ENCODE peak calls at places on chromosomes 6 and 20, in eight cellular contexts. One of them, this sample, is unnamed.
A peak's percentile ranks its signal among the peaks of the same experiment; 100 is the strongest.

GRCh38 chr6:85726206-85726605 is 83.5 kb upstream of the SYNCRIP start:
- DNase-seq in neuronal stem cell: peak; percentile 3
- DNase-seq in GM23248: no peak
- DNase-seq in PC-3: peak; percentile 18
- DNase-seq in lung: no peak
- DNase-seq in sigmoid colon: no peak
- DNase-seq in upper lobe of right lung: no peak
- DNase-seq in lower lobe of right lung: no peak
- DNase-seq in this sample: peak; percentile 14

GRCh38 chr6:170208651-170209353 is 82.1 kb downstream of the DLL1 start:
- DNase-seq in neuronal stem cell: no peak
- DNase-seq in GM23248: no peak
- DNase-seq in PC-3: no peak
- DNase-seq in lung: peak; percentile 22
- DNase-seq in sigmoid colon: peak; percentile 47
- DNase-seq in upper lobe of right lung: peak; percentile 46
- DNase-seq in lower lobe of right lung: no peak
- DNase-seq in this sample: no peak

GRCh38 chr6:136226027-136226673 is 24.0 kb downstream of the MTFR2 start:
- DNase-seq in neuronal stem cell: peak; percentile 42
- DNase-seq in GM23248: peak; percentile 72
- DNase-seq in PC-3: peak; percentile 68
- DNase-seq in lung: peak; percentile 64
- DNase-seq in sigmoid colon: peak; percentile 73
- DNase-seq in upper lobe of right lung: no peak
- DNase-seq in lower lobe of right lung: peak; percentile 70
- DNase-seq in this sample: peak; percentile 9

GRCh38 chr6:140816696-140817095 is 1316.0 kb upstream of the GJE1 start:
- DNase-seq in neuronal stem cell: no peak
- DNase-seq in GM23248: no peak
- DNase-seq in PC-3: no peak
- DNase-seq in lung: no peak
- DNase-seq in sigmoid colon: no peak
- DNase-seq in upper lobe of right lung: no peak
- DNase-seq in lower lobe of right lung: no peak
- DNase-seq in this sample: no peak

GRCh38 chr20:11015440-11015839 is 341.6 kb upstream of the JAG1 start:
- DNase-seq in neuronal stem cell: no peak
- DNase-seq in GM23248: no peak
- DNase-seq in PC-3: no peak
- DNase-seq in lung: no peak
- DNase-seq in sigmoid colon: no peak
- DNase-seq in upper lobe of right lung: no peak
- DNase-seq in lower lobe of right lung: no peak
- DNase-seq in this sample: no peak

GRCh38 chr6:142945071-142945445 is at the start of gene HIVEP2:
- DNase-seq in neuronal stem cell: peak; percentile 75
- DNase-seq in GM23248: peak; percentile 87
- DNase-seq in PC-3: peak; percentile 76
- DNase-seq in lung: peak; percentile 89
- DNase-seq in sigmoid colon: peak; percentile 96
- DNase-seq in upper lobe of right lung: peak; percentile 95
- DNase-seq in lower lobe of right lung: peak; percentile 94
- DNase-seq in this sample: peak; percentile 67

GRCh38 chr20:63668351-63668750 is 10.2 kb downstream of the RTEL1 start:
- DNase-seq in neuronal stem cell: no peak
- DNase-seq in GM23248: no peak
- DNase-seq in PC-3: no peak
- DNase-seq in lung: no peak
- DNase-seq in sigmoid colon: no peak
- DNase-seq in upper lobe of right lung: no peak
- DNase-seq in lower lobe of right lung: no peak
- DNase-seq in this sample: no peak

GRCh38 chr6:143060806-143061596 is at the start of gene AIG1:
- DNase-seq in neuronal stem cell: peak; percentile 64
- DNase-seq in GM23248: no peak
- DNase-seq in PC-3: no peak
- DNase-seq in lung: peak; percentile 75
- DNase-seq in sigmoid colon: no peak
- DNase-seq in upper lobe of right lung: no peak
- DNase-seq in lower lobe of right lung: no peak
- DNase-seq in this sample: no peak

GRCh38 chr20:4864292-4864691 is 137.0 kb downstream of the SLC23A2 start:
- DNase-seq in neuronal stem cell: no peak
- DNase-seq in GM23248: no peak
- DNase-seq in PC-3: peak; percentile 61
- DNase-seq in lung: no peak
- DNase-seq in sigmoid colon: no peak
- DNase-seq in upper lobe of right lung: no peak
- DNase-seq in lower lobe of right lung: no peak
- DNase-seq in this sample: no peak
- H3K36me3 ChIP-seq in neuronal stem cell: peaks cover 7% of the 10 kb centered on the region
- H3K36me3 ChIP-seq in GM23248: peaks cover 5% of the 10 kb centered on the region
- H3K36me3 ChIP-seq in PC-3: peaks cover 14% of the 10 kb centered on the region
- H3K36me3 ChIP-seq in lung: peaks cover 37% of the 10 kb centered on the region
- H3K36me3 ChIP-seq in sigmoid colon: peaks cover 9% of the 10 kb centered on the region
- H3K36me3 ChIP-seq in upper lobe of right lung: peaks cover 58% of the 10 kb centered on the region
- H3K36me3 ChIP-seq in lower lobe of right lung: peaks cover 78% of the 10 kb centered on the region
- H3K36me3 ChIP-seq in this sample: peaks cover 13% of the 10 kb centered on the region

DNA sequence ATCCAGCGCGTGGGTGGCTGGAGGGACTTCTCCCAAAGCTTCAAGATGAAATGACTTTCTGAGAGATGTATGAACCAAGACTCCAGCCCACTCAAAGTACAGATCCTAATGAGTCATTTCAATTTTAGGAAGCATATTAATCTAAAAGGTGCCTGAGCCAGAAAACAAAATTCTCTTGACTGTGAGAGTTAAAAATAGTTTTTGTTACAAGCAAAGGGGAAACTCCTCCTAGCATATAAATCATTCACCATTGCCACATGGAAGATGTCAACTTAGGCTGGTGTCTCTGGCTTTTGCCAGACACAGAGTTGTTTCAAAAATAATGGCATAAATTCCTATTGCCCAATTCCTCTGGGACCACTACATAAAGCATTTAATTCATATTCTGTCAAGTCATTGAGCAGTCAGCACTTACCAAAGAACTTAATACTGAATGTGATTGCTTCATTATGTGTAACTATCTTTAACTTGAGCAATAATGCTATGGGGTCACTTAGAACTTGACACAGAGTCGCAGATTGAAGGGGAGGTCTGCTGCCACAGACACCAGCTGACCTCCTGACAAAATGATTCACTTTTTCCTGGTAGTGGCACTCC is 280.6 kb downstream of the SLC35F1 start:
- DNase-seq in neuronal stem cell: no peak
- DNase-seq in GM23248: peak; percentile 82
- DNase-seq in PC-3: no peak
- DNase-seq in lung: no peak
- DNase-seq in sigmoid colon: no peak
- DNase-seq in upper lobe of right lung: no peak
- DNase-seq in lower lobe of right lung: no peak
- DNase-seq in this sample: no peak
- H3K36me3 ChIP-seq in neuronal stem cell: no peaks in the 10 kb centered on the region
- H3K36me3 ChIP-seq in GM23248: no peaks in the 10 kb centered on the region
- H3K36me3 ChIP-seq in PC-3: no peaks in the 10 kb centered on the region
- H3K36me3 ChIP-seq in lung: no peaks in the 10 kb centered on the region
- H3K36me3 ChIP-seq in sigmoid colon: no peaks in the 10 kb centered on the region
- H3K36me3 ChIP-seq in upper lobe of right lung: no peaks in the 10 kb centered on the region
- H3K36me3 ChIP-seq in lower lobe of right lung: no peaks in the 10 kb centered on the region
- H3K36me3 ChIP-seq in this sample: no peaks in the 10 kb centered on the region

DNA sequence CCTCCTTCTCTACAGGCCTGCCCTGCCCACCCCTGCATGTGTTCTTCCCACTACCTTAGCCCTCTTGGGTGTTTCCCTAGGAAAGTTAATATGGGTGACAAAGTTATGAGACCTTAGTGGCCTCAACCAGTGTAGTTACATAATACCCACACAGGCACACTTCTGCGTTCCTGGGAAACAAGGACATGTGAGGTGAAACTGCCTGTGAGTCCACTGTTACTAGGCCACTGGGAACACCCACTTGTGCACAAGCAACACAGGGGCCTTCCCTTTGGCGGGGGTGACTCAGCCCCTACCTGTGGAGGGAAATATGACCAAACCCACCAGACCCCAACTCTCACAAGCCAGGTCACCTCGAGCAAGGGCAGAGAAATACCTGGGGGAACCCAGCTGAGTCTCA is 12.8 kb downstream of the PI16 start:
- DNase-seq in neuronal stem cell: no peak
- DNase-seq in GM23248: no peak
- DNase-seq in PC-3: no peak
- DNase-seq in lung: no peak
- DNase-seq in sigmoid colon: no peak
- DNase-seq in upper lobe of right lung: no peak
- DNase-seq in lower lobe of right lung: no peak
- DNase-seq in this sample: no peak
- H3K36me3 ChIP-seq in neuronal stem cell: peaks cover 49% of the 10 kb centered on the region
- H3K36me3 ChIP-seq in GM23248: peaks cover 38% of the 10 kb centered on the region
- H3K36me3 ChIP-seq in PC-3: peaks cover 50% of the 10 kb centered on the region
- H3K36me3 ChIP-seq in lung: peaks cover 50% of the 10 kb centered on the region
- H3K36me3 ChIP-seq in sigmoid colon: peaks cover 46% of the 10 kb centered on the region
- H3K36me3 ChIP-seq in upper lobe of right lung: peaks cover 60% of the 10 kb centered on the region
- H3K36me3 ChIP-seq in lower lobe of right lung: peaks cover 57% of the 10 kb centered on the region
- H3K36me3 ChIP-seq in this sample: peaks cover 31% of the 10 kb centered on the region

DNA sequence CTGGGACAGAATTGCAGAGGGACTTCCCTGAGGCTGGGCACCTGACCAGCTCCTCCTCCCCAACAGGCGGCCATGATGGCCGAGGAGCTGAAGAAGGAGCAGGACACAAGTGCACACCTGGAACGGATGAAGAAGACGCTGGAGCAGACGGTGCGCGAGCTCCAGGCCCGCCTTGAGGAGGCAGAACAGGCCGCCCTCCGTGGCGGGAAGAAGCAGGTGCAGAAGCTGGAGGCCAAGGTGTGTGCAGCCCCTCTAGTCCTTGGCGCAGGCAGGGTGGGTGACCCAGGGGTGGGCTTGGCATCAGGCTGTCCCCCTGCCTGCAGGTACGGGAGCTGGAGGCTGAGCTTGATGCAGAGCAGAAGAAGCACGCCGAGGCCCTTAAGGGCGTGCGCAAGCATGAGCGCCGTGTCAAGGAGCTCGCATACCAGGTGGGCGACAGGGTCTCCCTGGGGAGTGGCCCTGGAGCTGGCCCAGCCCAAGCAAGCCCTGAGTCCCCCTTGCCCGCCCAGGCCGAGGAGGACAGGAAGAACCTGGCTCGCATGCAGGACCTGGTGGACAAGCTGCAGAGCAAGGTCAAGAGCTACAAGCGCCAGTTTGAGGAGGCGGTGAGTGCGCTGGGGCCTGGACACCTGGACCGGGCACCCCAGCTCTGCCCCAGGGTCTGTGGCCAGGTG is 45.4 kb downstream of the MYH7B start:
- DNase-seq in neuronal stem cell: no peak
- DNase-seq in GM23248: no peak
- DNase-seq in PC-3: no peak
- DNase-seq in lung: no peak
- DNase-seq in sigmoid colon: no peak
- DNase-seq in upper lobe of right lung: no peak
- DNase-seq in lower lobe of right lung: no peak
- DNase-seq in this sample: no peak
- H3K36me3 ChIP-seq in neuronal stem cell: peaks cover 66% of the 10 kb centered on the region
- H3K36me3 ChIP-seq in GM23248: peaks cover under 1% of the 10 kb centered on the region
- H3K36me3 ChIP-seq in PC-3: peaks cover 28% of the 10 kb centered on the region
- H3K36me3 ChIP-seq in lung: peaks cover 94% of the 10 kb centered on the region
- H3K36me3 ChIP-seq in sigmoid colon: peaks cover 53% of the 10 kb centered on the region
- H3K36me3 ChIP-seq in upper lobe of right lung: peaks cover 92% of the 10 kb centered on the region
- H3K36me3 ChIP-seq in lower lobe of right lung: peaks cover 94% of the 10 kb centered on the region
- H3K36me3 ChIP-seq in this sample: peaks cover 55% of the 10 kb centered on the region

DNA sequence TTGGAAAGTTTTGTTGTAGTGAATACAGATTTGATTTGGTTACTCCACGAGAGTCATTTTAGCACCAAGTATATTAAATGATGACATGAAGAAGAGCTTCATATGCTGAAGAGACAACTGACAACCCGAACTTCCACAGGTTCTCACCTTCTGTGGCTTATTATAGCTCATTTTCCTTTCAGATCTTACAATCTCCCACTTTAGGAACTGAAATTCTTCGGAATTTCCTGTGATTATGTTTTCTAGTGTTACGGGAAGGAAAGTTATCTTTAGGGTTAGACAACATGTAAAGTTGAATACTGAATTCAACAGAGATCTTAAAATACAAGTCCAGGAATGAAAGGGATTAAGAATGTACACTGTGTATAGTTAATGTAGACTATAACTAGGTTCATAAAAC is 49.6 kb upstream of the TXNDC5 start:
- DNase-seq in neuronal stem cell: no peak
- DNase-seq in GM23248: no peak
- DNase-seq in PC-3: no peak
- DNase-seq in lung: no peak
- DNase-seq in sigmoid colon: no peak
- DNase-seq in upper lobe of right lung: no peak
- DNase-seq in lower lobe of right lung: no peak
- DNase-seq in this sample: no peak
- H3K36me3 ChIP-seq in neuronal stem cell: no peaks in the 10 kb centered on the region
- H3K36me3 ChIP-seq in GM23248: no peaks in the 10 kb centered on the region
- H3K36me3 ChIP-seq in PC-3: no peaks in the 10 kb centered on the region
- H3K36me3 ChIP-seq in lung: no peaks in the 10 kb centered on the region
- H3K36me3 ChIP-seq in sigmoid colon: no peaks in the 10 kb centered on the region
- H3K36me3 ChIP-seq in upper lobe of right lung: no peaks in the 10 kb centered on the region
- H3K36me3 ChIP-seq in lower lobe of right lung: no peaks in the 10 kb centered on the region
- H3K36me3 ChIP-seq in this sample: no peaks in the 10 kb centered on the region

GRCh38 chr6:34834789-34835518 is 43.1 kb downstream of the BLTP3A start:
- DNase-seq in neuronal stem cell: no peak
- DNase-seq in GM23248: peak; percentile 63
- DNase-seq in PC-3: peak; percentile 64
- DNase-seq in lung: no peak
- DNase-seq in sigmoid colon: no peak
- DNase-seq in upper lobe of right lung: no peak
- DNase-seq in lower lobe of right lung: no peak
- DNase-seq in this sample: no peak
- H3K36me3 ChIP-seq in neuronal stem cell: peaks cover 10% of the 10 kb centered on the region
- H3K36me3 ChIP-seq in GM23248: peaks cover 16% of the 10 kb centered on the region
- H3K36me3 ChIP-seq in PC-3: peaks cover 15% of the 10 kb centered on the region
- H3K36me3 ChIP-seq in lung: peaks cover 21% of the 10 kb centered on the region
- H3K36me3 ChIP-seq in sigmoid colon: peaks cover under 1% of the 10 kb centered on the region
- H3K36me3 ChIP-seq in upper lobe of right lung: peaks cover 32% of the 10 kb centered on the region
- H3K36me3 ChIP-seq in lower lobe of right lung: peaks cover 47% of the 10 kb centered on the region
- H3K36me3 ChIP-seq in this sample: no peaks in the 10 kb centered on the region

GRCh38 chr6:157788180-157788579 is 34.9 kb upstream of the SNX9 start:
- DNase-seq in neuronal stem cell: no peak
- DNase-seq in GM23248: no peak
- DNase-seq in PC-3: no peak
- DNase-seq in lung: no peak
- DNase-seq in sigmoid colon: no peak
- DNase-seq in upper lobe of right lung: no peak
- DNase-seq in lower lobe of right lung: no peak
- DNase-seq in this sample: no peak
- H3K36me3 ChIP-seq in neuronal stem cell: no peaks in the 10 kb centered on the region
- H3K36me3 ChIP-seq in GM23248: no peaks in the 10 kb centered on the region
- H3K36me3 ChIP-seq in PC-3: no peaks in the 10 kb centered on the region
- H3K36me3 ChIP-seq in lung: no peaks in the 10 kb centered on the region
- H3K36me3 ChIP-seq in sigmoid colon: no peaks in the 10 kb centered on the region
- H3K36me3 ChIP-seq in upper lobe of right lung: no peaks in the 10 kb centered on the region
- H3K36me3 ChIP-seq in lower lobe of right lung: no peaks in the 10 kb centered on the region
- H3K36me3 ChIP-seq in this sample: no peaks in the 10 kb centered on the region

GRCh38 chr6:93393554-93394074 is 25.7 kb downstream of the EPHA7 start:
- DNase-seq in neuronal stem cell: no peak
- DNase-seq in GM23248: no peak
- DNase-seq in PC-3: no peak
- DNase-seq in lung: no peak
- DNase-seq in sigmoid colon: no peak
- DNase-seq in upper lobe of right lung: no peak
- DNase-seq in lower lobe of right lung: no peak
- DNase-seq in this sample: peak; percentile 88
- H3K36me3 ChIP-seq in neuronal stem cell: no peaks in the 10 kb centered on the region
- H3K36me3 ChIP-seq in GM23248: no peaks in the 10 kb centered on the region
- H3K36me3 ChIP-seq in PC-3: no peaks in the 10 kb centered on the region
- H3K36me3 ChIP-seq in lung: no peaks in the 10 kb centered on the region
- H3K36me3 ChIP-seq in sigmoid colon: no peaks in the 10 kb centered on the region
- H3K36me3 ChIP-seq in upper lobe of right lung: no peaks in the 10 kb centered on the region
- H3K36me3 ChIP-seq in lower lobe of right lung: no peaks in the 10 kb centered on the region
- H3K36me3 ChIP-seq in this sample: peaks cover 41% of the 10 kb centered on the region